ENCODE peak calls at places on chromosome 5, in four cellular contexts. B is renal cortical epithelial cell, Z is fibroblast of the aortic adventitia, P is T47D. A is an unnamed sample.

GRCh38 chr5:73274870-73275756 is 102.1 kb downstream of the TMEM174 start:
- DNase-seq in B (peak; percentile 49), Z (peak; percentile 32), P (peak; percentile 77), A (no peak)

GRCh38 chr5:10464173-10464572 is 22.5 kb downstream of the ROPN1L start:
- DNase-seq in B (no peak), Z (no peak), P (no peak), A (no peak)

GRCh38 chr5:25160851-25161348 is 516.1 kb upstream of the CDH10 start:
- DNase-seq in B (no peak), Z (no peak), P (no peak), A (no peak)

GRCh38 chr5:138111937-138112336 is 27.3 kb downstream of the NME5 start:
- DNase-seq in B (peak; percentile 44), Z (peak; percentile 25), P (no peak), A (no peak)

GRCh38 chr5:15290953-15291352 is 209.0 kb upstream of the FBXL7 start:
- DNase-seq in B (no peak), Z (no peak), P (peak; percentile 7), A (no peak)

GRCh38 chr5:2996248-2996647 is 244.8 kb upstream of the IRX2 start:
- DNase-seq in B (no peak), Z (no peak), P (no peak), A (no peak)

GRCh38 chr5:42756630-42757601 is at the start of gene CCDC152:
- DNase-seq in B (peak; percentile 65), Z (peak; percentile 39), P (no peak), A (peak; percentile 30)

GRCh38 chr5:117084052-117084451 is 509.4 kb upstream of the SEMA6A start:
- DNase-seq in B (peak; percentile 6), Z (no peak), P (peak; percentile 64), A (no peak)

GRCh38 chr5:9121597-9121996 is 424.3 kb downstream of the SEMA5A start:
- DNase-seq in B (no peak), Z (no peak), P (no peak), A (no peak)

GRCh38 chr5:26323794-26324193 is 714.6 kb downstream of the CDH9 start:
- DNase-seq in B (no peak), Z (no peak), P (no peak), A (no peak)

GRCh38 chr5:127358782-127359181 is 68.2 kb downstream of the MEGF10 start:
- DNase-seq in B (no peak), Z (peak; percentile 8), P (no peak), A (peak; percentile 26)

GRCh38 chr5:89735108-89735507 is 674.4 kb downstream of the CETN3 start:
- DNase-seq in B (peak; percentile 92), Z (peak; percentile 70), P (no peak), A (peak; percentile 75)

GRCh38 chr5:116145416-116145815 is 60.6 kb downstream of the COMMD10 start:
- DNase-seq in B (no peak), Z (no peak), P (no peak), A (no peak)

GRCh38 chr5:1280177-1281037 is 14.5 kb downstream of the TERT start:
- DNase-seq in B (no peak), Z (no peak), P (no peak), A (no peak)

GRCh38 chr5:97172227-97172626 is 10.8 kb downstream of the RIOK2 start:
- DNase-seq in B (no peak), Z (no peak), P (no peak), A (no peak)